ENCODE peak calls at places on chromosomes 11 and 22, in six cellular contexts. T is fibroblast of pulmonary artery, E is SJCRH30, O is PC-3, S is OCI-LY7, D is bronchial epithelial cell. P is an unnamed sample.

GRCh38 chr11:116835791-116836647 is 1.4 kb downstream of the APOA1 start:
- DNase-seq in T (peak; percentile 98), E (no peak), O (peak; percentile 98), S (peak; percentile 89), D (peak; percentile 78), P (peak; percentile 86)

GRCh38 chr11:134667505-134667904 is 255.5 kb upstream of the B3GAT1 start:
- DNase-seq in T (no peak), E (no peak), O (no peak), S (no peak), D (no peak), P (no peak)

GRCh38 chr22:45777046-45777851 is 105.6 kb downstream of the ATXN10 start:
- DNase-seq in T (peak; percentile 18), E (no peak), O (peak; percentile 83), S (peak; percentile 69), D (peak; percentile 75), P (no peak)

GRCh38 chr11:67543585-67543984 is 20.3 kb upstream of the CABP2 start:
- DNase-seq in T (no peak), E (no peak), O (no peak), S (no peak), D (no peak), P (no peak)

GRCh38 chr11:12792590-12792989 is 118.4 kb downstream of the TEAD1 start:
- DNase-seq in T (peak; percentile 87), E (no peak), O (peak; percentile 80), S (no peak), D (peak; percentile 52), P (no peak)

GRCh38 chr11:117823941-117824420 is 563 bp downstream of the FXYD2 start:
- DNase-seq in T (peak; percentile 88), E (no peak), O (no peak), S (no peak), D (no peak), P (peak; percentile 29)

GRCh38 chr11:60867871-60868681 is 734 bp downstream of the ZP1 start:
- DNase-seq in T (no peak), E (no peak), O (no peak), S (no peak), D (no peak), P (no peak)

GRCh38 chr11:77542296-77542695 is 47.5 kb upstream of the AQP11 start:
- DNase-seq in T (peak; percentile 32), E (no peak), O (peak; percentile 31), S (no peak), D (peak; percentile 10), P (no peak)

GRCh38 chr22:40418366-40419201 is 48.2 kb downstream of the SGSM3 start:
- DNase-seq in T (no peak), E (peak; percentile 93), O (no peak), S (peak; percentile 86), D (no peak), P (peak; percentile 32)

GRCh38 chr11:112227002-112227401 is 774 bp downstream of the PTS start:
- DNase-seq in T (peak; percentile 49), E (no peak), O (no peak), S (peak; percentile 4), D (peak; percentile 45), P (no peak)

GRCh38 chr22:30420401-30421178 is 5.0 kb upstream of the MTFP1 start:
- DNase-seq in T (peak; percentile 92), E (no peak), O (peak; percentile 59), S (no peak), D (peak; percentile 89), P (no peak)

GRCh38 chr22:47395481-47395880 is 633.0 kb downstream of the TBC1D22A start:
- DNase-seq in T (peak; percentile 37), E (no peak), O (peak; percentile 82), S (no peak), D (no peak), P (no peak)

GRCh38 chr11:63282579-63282978 is 39.2 kb upstream of the SLC22A25 start:
- DNase-seq in T (no peak), E (no peak), O (no peak), S (no peak), D (no peak), P (no peak)

GRCh38 chr11:9617960-9618359 is 44.5 kb downstream of the WEE1 start:
- DNase-seq in T (peak; percentile 53), E (no peak), O (no peak), S (no peak), D (peak; percentile 59), P (no peak)

GRCh38 chr11:47961383-47961782 is 19.0 kb upstream of the PTPRJ start:
- DNase-seq in T (no peak), E (no peak), O (no peak), S (no peak), D (no peak), P (no peak)

GRCh38 chr11:78218707-78219492 is 30.2 kb downstream of the USP35 start:
- DNase-seq in T (no peak), E (no peak), O (no peak), S (no peak), D (no peak), P (no peak)

GRCh38 chr11:10498022-10498400 is 42.9 kb downstream of the AMPD3 start:
- DNase-seq in T (no peak), E (no peak), O (no peak), S (no peak), D (no peak), P (no peak)

GRCh38 chr22:32844251-32844650 is 42.7 kb downstream of the TIMP3 start:
- DNase-seq in T (no peak), E (no peak), O (no peak), S (no peak), D (no peak), P (no peak)

GRCh38 chr11:2858995-2859705 is 26.4 kb downstream of the CDKN1C start:
- DNase-seq in T (no peak), E (no peak), O (no peak), S (no peak), D (no peak), P (no peak)

GRCh38 chr22:23970201-23970641 is 3.5 kb downstream of the DDTL start:
- DNase-seq in T (no peak), E (no peak), O (no peak), S (no peak), D (no peak), P (no peak)

GRCh38 chr11:118623291-118623655 is 15.9 kb downstream of the PHLDB1 start:
- DNase-seq in T (peak; percentile 53), E (peak; percentile 72), O (peak; percentile 71), S (no peak), D (peak; percentile 92), P (no peak)

GRCh38 chr11:76210920-76211851 is 4.9 kb upstream of the WNT11 start:
- DNase-seq in T (no peak), E (no peak), O (no peak), S (no peak), D (no peak), P (peak; percentile 40)

GRCh38 chr11:76208829-76209670 is 2.7 kb upstream of the WNT11 start:
- DNase-seq in T (peak; percentile 31), E (peak; percentile 67), O (peak; percentile 73), S (peak; percentile 60), D (no peak), P (peak; percentile 85)

GRCh38 chr11:76208438-76208828 is 2.1 kb upstream of the WNT11 start:
- DNase-seq in T (no peak), E (no peak), O (peak; percentile 18), S (no peak), D (no peak), P (no peak)

GRCh38 chr11:76209671-76209955 is 3.3 kb upstream of the WNT11 start:
- DNase-seq in T (no peak), E (peak; percentile 19), O (no peak), S (no peak), D (no peak), P (no peak)

GRCh38 chr11:76209956-76210885 is 3.9 kb upstream of the WNT11 start:
- DNase-seq in T (peak; percentile 79), E (peak; percentile 66), O (peak; percentile 49), S (no peak), D (peak; percentile 36), P (peak; percentile 69)
- H3K4me3 ChIP-seq in T (peak overlapping the region; percentile 13), E (peak overlapping the region; percentile 66), O (peak overlapping the region; percentile 67), S (no peak overlapping the region), D (peak overlapping the region; percentile 40), P (peak overlapping the region; percentile 46)

GRCh38 chr11:125772834-125773505 is 5.7 kb downstream of the PATE2 start:
- DNase-seq in T (peak; percentile 83), E (no peak), O (no peak), S (no peak), D (peak; percentile 40), P (no peak)

GRCh38 chr11:125770583-125770982 is 8.0 kb downstream of the PATE2 start:
- DNase-seq in T (no peak), E (no peak), O (no peak), S (no peak), D (no peak), P (no peak)

GRCh38 chr11:125768256-125769046 is 10.2 kb downstream of the PATE2 start:
- DNase-seq in T (no peak), E (no peak), O (no peak), S (no peak), D (no peak), P (no peak)

GRCh38 chr11:125777309-125777708 is 1.3 kb downstream of the PATE2 start:
- DNase-seq in T (peak; percentile 64), E (peak; percentile 5), O (peak; percentile 11), S (no peak), D (peak; percentile 69), P (no peak)

GRCh38 chr11:125773516-125773915 is 5.1 kb downstream of the PATE2 start:
- DNase-seq in T (peak; percentile 52), E (no peak), O (no peak), S (no peak), D (no peak), P (no peak)
- H3K4me3 ChIP-seq in T (no peak overlapping the region), E (no peak overlapping the region), O (no peak overlapping the region), S (no peak overlapping the region), D (no peak overlapping the region), P (no peak overlapping the region)

DNA sequence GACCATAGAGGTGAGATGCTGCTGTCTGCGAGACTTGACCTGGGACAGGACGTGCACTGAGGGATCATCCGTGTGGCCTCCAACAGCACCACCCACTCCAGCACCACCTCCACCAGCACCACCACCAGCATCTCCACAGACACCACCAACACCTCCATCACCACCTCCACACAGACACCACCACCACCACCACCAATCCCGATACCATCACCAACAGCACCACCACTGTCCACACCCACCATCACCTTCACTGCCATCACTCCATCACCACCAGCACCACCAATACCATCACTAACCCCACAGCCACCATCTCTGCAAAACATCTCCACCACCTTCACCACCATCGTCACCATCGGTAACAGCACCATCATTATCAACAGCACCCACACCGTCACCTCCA is 26.6 kb upstream of the SLC22A12 start:
- DNase-seq in T (no peak), E (no peak), O (no peak), S (no peak), D (no peak), P (no peak)
- H3K4me3 ChIP-seq in T (no peak overlapping the region), E (no peak overlapping the region), O (no peak overlapping the region), S (no peak overlapping the region), D (no peak overlapping the region), P (no peak overlapping the region)

DNA sequence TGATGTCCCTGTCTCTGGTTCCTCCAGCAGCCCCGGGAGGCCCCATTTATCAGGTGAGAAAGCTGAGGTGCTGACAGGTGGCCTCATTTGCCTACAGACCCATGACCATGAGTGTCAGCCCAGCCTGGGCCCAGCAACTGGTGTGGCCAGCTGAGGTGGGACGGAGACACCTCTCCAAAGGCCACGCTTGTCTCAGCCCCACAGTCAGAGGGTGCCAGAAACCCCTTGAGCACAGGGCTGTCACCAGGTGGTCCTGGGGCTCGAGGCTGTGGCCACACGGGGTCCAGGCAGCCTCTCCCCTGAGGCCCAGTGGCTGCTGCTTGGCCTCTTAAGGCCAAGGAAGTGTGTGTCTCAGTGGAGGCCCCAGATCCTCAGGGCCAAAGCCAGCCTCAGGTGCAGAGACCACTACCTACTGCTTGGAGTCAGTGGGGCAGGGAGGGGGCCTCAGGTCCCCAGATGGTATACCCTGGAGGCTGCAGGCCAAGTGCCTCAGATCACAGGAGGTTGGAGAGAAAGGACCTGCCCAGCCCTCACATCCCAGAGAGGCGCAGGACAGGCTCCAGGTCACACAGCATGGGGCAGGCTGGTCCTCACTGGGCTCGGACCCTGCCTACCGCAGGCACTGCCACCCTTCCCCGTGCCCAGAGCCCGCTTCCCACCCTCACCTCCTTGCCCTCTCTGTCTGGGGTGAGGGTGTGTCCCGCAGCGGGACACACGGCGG is 11.4 kb downstream of the RAB3IL1 start:
- DNase-seq in T (no peak), E (no peak), O (no peak), S (no peak), D (no peak), P (no peak)
- H3K4me3 ChIP-seq in T (no peak overlapping the region), E (no peak overlapping the region), O (no peak overlapping the region), S (no peak overlapping the region), D (no peak overlapping the region), P (no peak overlapping the region)

P was measured in transverse colon.